ENCODE peak calls at places on chromosomes 1 and 21, in five cellular contexts. One of them, this sample, is unnamed.
A peak's percentile ranks its signal among the peaks of the same experiment; 100 is the strongest.

GRCh38 chr1:151501474-151501873 is 9.7 kb upstream of the CGN start:
- DNase-seq in choroid plexus epithelial cell: no peak
- DNase-seq in Peyer's patch: no peak
- DNase-seq in astrocyte of the spinal cord: no peak
- DNase-seq in glutamatergic neuron: no peak
- DNase-seq in this sample: no peak

GRCh38 chr1:184296466-184297243 is 90.2 kb upstream of the C1orf21 start:
- DNase-seq in astrocyte of the spinal cord: peak; percentile 86
- DNase-seq in choroid plexus epithelial cell: peak; percentile 96
- DNase-seq in glutamatergic neuron: no peak
- DNase-seq in Peyer's patch: no peak
- DNase-seq in this sample: no peak

GRCh38 chr21:42220138-42220701 is 1.3 kb downstream of the ABCG1 start:
- DNase-seq in Peyer's patch: peak; percentile 71
- DNase-seq in choroid plexus epithelial cell: peak; percentile 86
- DNase-seq in astrocyte of the spinal cord: peak; percentile 65
- DNase-seq in glutamatergic neuron: peak; percentile 70
- DNase-seq in this sample: peak; percentile 67

GRCh38 chr1:173478099-173478555 is 992 bp downstream of the PRDX6 start:
- DNase-seq in choroid plexus epithelial cell: peak; percentile 89
- DNase-seq in astrocyte of the spinal cord: peak; percentile 60
- DNase-seq in glutamatergic neuron: no peak
- DNase-seq in Peyer's patch: peak; percentile 49
- DNase-seq in this sample: no peak

GRCh38 chr1:70042090-70042716 is 163.2 kb downstream of the LRRC40 start:
- DNase-seq in astrocyte of the spinal cord: peak; percentile 8
- DNase-seq in Peyer's patch: no peak
- DNase-seq in glutamatergic neuron: no peak
- DNase-seq in choroid plexus epithelial cell: peak; percentile 58
- DNase-seq in this sample: no peak

GRCh38 chr1:71330991-71331390 is 250.2 kb upstream of the ZRANB2 start:
- DNase-seq in astrocyte of the spinal cord: no peak
- DNase-seq in glutamatergic neuron: no peak
- DNase-seq in Peyer's patch: no peak
- DNase-seq in choroid plexus epithelial cell: no peak
- DNase-seq in this sample: no peak

GRCh38 chr1:3032371-3032862 is 11.2 kb downstream of the ACTRT2 start:
- DNase-seq in glutamatergic neuron: no peak
- DNase-seq in choroid plexus epithelial cell: no peak
- DNase-seq in astrocyte of the spinal cord: no peak
- DNase-seq in Peyer's patch: peak; percentile 42
- DNase-seq in this sample: no peak

GRCh38 chr21:15826147-15826780 is 96.5 kb downstream of the USP25 start:
- DNase-seq in choroid plexus epithelial cell: peak; percentile 83
- DNase-seq in Peyer's patch: no peak
- DNase-seq in astrocyte of the spinal cord: peak; percentile 45
- DNase-seq in glutamatergic neuron: no peak
- DNase-seq in this sample: no peak

GRCh38 chr1:200890818-200891773 is 3.6 kb upstream of the INAVA start:
- DNase-seq in choroid plexus epithelial cell: peak; percentile 36
- DNase-seq in Peyer's patch: peak; percentile 83
- DNase-seq in astrocyte of the spinal cord: peak; percentile 47
- DNase-seq in glutamatergic neuron: peak; percentile 69
- DNase-seq in this sample: no peak

GRCh38 chr1:177289532-177289931 is 118.8 kb downstream of the BRINP2 start:
- DNase-seq in glutamatergic neuron: no peak
- DNase-seq in astrocyte of the spinal cord: no peak
- DNase-seq in choroid plexus epithelial cell: no peak
- DNase-seq in Peyer's patch: no peak
- DNase-seq in this sample: no peak

GRCh38 chr1:177287237-177287636 is 116.5 kb downstream of the BRINP2 start:
- DNase-seq in choroid plexus epithelial cell: no peak
- DNase-seq in Peyer's patch: no peak
- DNase-seq in astrocyte of the spinal cord: no peak
- DNase-seq in glutamatergic neuron: no peak
- DNase-seq in this sample: no peak

GRCh38 chr1:177283380-177283779 is 112.6 kb downstream of the BRINP2 start:
- DNase-seq in choroid plexus epithelial cell: no peak
- DNase-seq in Peyer's patch: no peak
- DNase-seq in glutamatergic neuron: no peak
- DNase-seq in astrocyte of the spinal cord: no peak
- DNase-seq in this sample: no peak

GRCh38 chr1:177286396-177286795 is 115.6 kb downstream of the BRINP2 start:
- DNase-seq in Peyer's patch: no peak
- DNase-seq in choroid plexus epithelial cell: peak; percentile 33
- DNase-seq in glutamatergic neuron: no peak
- DNase-seq in astrocyte of the spinal cord: peak; percentile 70
- DNase-seq in this sample: no peak

DNA sequence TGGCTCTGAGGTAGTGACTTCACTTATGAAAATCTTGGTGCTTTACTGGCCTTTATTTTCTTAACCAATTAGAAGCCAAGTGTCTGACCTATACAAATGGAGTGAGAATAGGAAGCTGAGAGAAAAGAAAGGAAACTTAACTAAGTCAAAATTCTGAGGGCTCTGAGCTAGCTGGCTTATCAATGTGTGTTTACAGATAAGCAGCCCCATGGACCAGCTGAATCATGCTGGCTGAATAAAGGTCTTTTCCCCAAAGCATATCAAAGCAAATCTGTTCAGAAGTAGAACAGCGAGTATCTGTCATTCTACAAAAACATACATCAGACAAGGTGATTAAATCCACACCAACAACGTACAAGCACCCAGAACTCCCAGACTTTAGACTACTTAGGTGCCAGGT is 117.2 kb downstream of the BRINP2 start:
- DNase-seq in glutamatergic neuron: no peak
- DNase-seq in choroid plexus epithelial cell: no peak
- DNase-seq in Peyer's patch: no peak
- DNase-seq in astrocyte of the spinal cord: no peak
- DNase-seq in this sample: no peak
- TF ChIP-seq CTCF in glutamatergic neuron: no peak
- TF ChIP-seq CTCF in choroid plexus epithelial cell: no peak
- TF ChIP-seq CTCF in Peyer's patch: no peak
- TF ChIP-seq CTCF in astrocyte of the spinal cord: no peak
- TF ChIP-seq CTCF in this sample: no peak

GRCh38 chr1:98046031-98046641 is 125.3 kb upstream of the DPYD start:
- DNase-seq in astrocyte of the spinal cord: peak; percentile 70
- DNase-seq in Peyer's patch: no peak
- DNase-seq in glutamatergic neuron: peak; percentile 59
- DNase-seq in choroid plexus epithelial cell: peak; percentile 51
- DNase-seq in this sample: no peak

GRCh38 chr1:98045211-98046030 is 124.6 kb upstream of the DPYD start:
- DNase-seq in choroid plexus epithelial cell: peak; percentile 62
- DNase-seq in astrocyte of the spinal cord: peak; percentile 66
- DNase-seq in Peyer's patch: peak; percentile 43
- DNase-seq in glutamatergic neuron: peak; percentile 25
- DNase-seq in this sample: no peak

GRCh38 chr1:98051065-98051675 is 130.3 kb upstream of the DPYD start:
- DNase-seq in Peyer's patch: peak; percentile 59
- DNase-seq in astrocyte of the spinal cord: peak; percentile 84
- DNase-seq in glutamatergic neuron: peak; percentile 85
- DNase-seq in choroid plexus epithelial cell: peak; percentile 89
- DNase-seq in this sample: peak; percentile 55

GRCh38 chr1:98049370-98050115 is 128.7 kb upstream of the DPYD start:
- DNase-seq in glutamatergic neuron: peak; percentile 84
- DNase-seq in Peyer's patch: no peak
- DNase-seq in choroid plexus epithelial cell: peak; percentile 42
- DNase-seq in astrocyte of the spinal cord: peak; percentile 42
- DNase-seq in this sample: no peak

DNA sequence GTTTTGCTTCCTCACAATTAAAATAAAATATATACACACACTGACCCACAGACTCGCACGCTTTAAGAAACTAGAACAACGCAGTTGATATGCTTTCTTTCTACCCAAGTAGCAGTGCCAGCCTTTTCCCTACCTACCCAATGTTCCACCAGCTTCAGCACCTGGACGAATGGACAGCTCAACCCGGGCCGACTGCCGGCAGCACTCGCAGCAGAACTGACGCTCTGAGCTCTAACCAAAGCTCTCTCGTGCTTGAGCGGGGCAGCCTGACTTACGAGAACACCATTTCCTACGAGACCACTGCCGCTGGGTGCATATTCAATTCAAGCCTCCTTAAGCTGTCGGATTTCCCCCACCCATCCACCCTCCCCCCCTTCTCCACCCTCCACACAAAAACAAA is 127.4 kb upstream of the DPYD start:
- DNase-seq in astrocyte of the spinal cord: peak; percentile 92
- DNase-seq in choroid plexus epithelial cell: peak; percentile 94
- DNase-seq in Peyer's patch: peak; percentile 80
- DNase-seq in glutamatergic neuron: peak; percentile 58
- DNase-seq in this sample: peak; percentile 66
- TF ChIP-seq CTCF in astrocyte of the spinal cord: no peak
- TF ChIP-seq CTCF in choroid plexus epithelial cell: peak; percentile 37
- TF ChIP-seq CTCF in Peyer's patch: peak; percentile 12
- TF ChIP-seq CTCF in glutamatergic neuron: no peak
- TF ChIP-seq CTCF in this sample: no peak

DNA sequence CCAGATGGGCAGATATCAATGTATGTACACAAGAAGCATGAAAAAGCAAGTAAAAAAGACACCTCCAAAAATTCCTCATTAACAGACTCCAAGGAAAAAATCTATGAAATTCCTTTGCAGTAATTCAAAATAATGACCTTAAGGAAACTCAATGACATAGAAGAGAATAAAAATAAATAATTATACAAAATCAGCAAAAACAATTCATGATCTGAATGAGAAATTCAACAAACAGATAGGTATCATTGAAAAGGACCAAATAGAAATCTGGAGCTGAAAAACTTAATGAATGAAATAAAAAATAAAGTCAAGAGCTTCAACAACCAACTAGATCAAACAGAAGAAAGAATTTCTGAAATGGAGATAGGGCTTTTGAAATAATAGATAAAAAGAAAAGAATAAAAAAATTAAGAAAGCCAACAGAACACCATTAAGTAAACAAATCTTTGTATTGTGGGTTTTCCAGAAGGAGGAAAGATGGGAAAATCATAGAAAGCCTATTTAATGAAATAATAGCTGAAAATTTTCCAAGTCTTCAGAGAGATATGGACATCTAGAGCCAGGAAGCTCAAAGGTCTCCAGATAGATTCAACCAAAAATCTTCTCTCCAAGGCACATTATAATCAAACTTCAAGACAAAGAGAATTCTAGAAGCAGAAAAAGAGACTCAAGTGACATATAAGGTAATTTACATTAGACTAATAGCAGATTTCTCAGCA is 52.0 kb upstream of the KCNK1 start:
- DNase-seq in choroid plexus epithelial cell: no peak
- DNase-seq in astrocyte of the spinal cord: no peak
- DNase-seq in glutamatergic neuron: no peak
- DNase-seq in Peyer's patch: no peak
- DNase-seq in this sample: no peak
- TF ChIP-seq CTCF in choroid plexus epithelial cell: no peak
- TF ChIP-seq CTCF in astrocyte of the spinal cord: no peak
- TF ChIP-seq CTCF in glutamatergic neuron: no peak
- TF ChIP-seq CTCF in Peyer's patch: no peak
- TF ChIP-seq CTCF in this sample: no peak

GRCh38 chr21:45250914-45251634 is 36.6 kb downstream of the POFUT2 start:
- DNase-seq in glutamatergic neuron: no peak
- DNase-seq in astrocyte of the spinal cord: no peak
- DNase-seq in choroid plexus epithelial cell: no peak
- DNase-seq in Peyer's patch: no peak
- DNase-seq in this sample: no peak

GRCh38 chr21:45250272-45250671 is 37.4 kb downstream of the POFUT2 start:
- DNase-seq in glutamatergic neuron: no peak
- DNase-seq in Peyer's patch: no peak
- DNase-seq in astrocyte of the spinal cord: no peak
- DNase-seq in choroid plexus epithelial cell: no peak
- DNase-seq in this sample: no peak

GRCh38 chr21:45249626-45250025 is 38.1 kb downstream of the POFUT2 start:
- DNase-seq in glutamatergic neuron: no peak
- DNase-seq in choroid plexus epithelial cell: no peak
- DNase-seq in Peyer's patch: no peak
- DNase-seq in astrocyte of the spinal cord: no peak
- DNase-seq in this sample: no peak

GRCh38 chr21:45248301-45248892 is 39.3 kb downstream of the POFUT2 start:
- DNase-seq in astrocyte of the spinal cord: no peak
- DNase-seq in Peyer's patch: no peak
- DNase-seq in glutamatergic neuron: no peak
- DNase-seq in choroid plexus epithelial cell: no peak
- DNase-seq in this sample: no peak

GRCh38 chr21:45248893-45249381 is 38.8 kb downstream of the POFUT2 start:
- DNase-seq in astrocyte of the spinal cord: peak; percentile 16
- DNase-seq in Peyer's patch: no peak
- DNase-seq in glutamatergic neuron: no peak
- DNase-seq in choroid plexus epithelial cell: peak; percentile 42
- DNase-seq in this sample: no peak
- TF ChIP-seq CTCF in astrocyte of the spinal cord: no peak
- TF ChIP-seq CTCF in Peyer's patch: no peak
- TF ChIP-seq CTCF in glutamatergic neuron: no peak
- TF ChIP-seq CTCF in choroid plexus epithelial cell: peak; percentile 42
- TF ChIP-seq CTCF in this sample: no peak

GRCh38 chr1:246258250-246258649 is 248.8 kb downstream of the SMYD3 start:
- DNase-seq in glutamatergic neuron: no peak
- DNase-seq in astrocyte of the spinal cord: no peak
- DNase-seq in Peyer's patch: no peak
- DNase-seq in choroid plexus epithelial cell: no peak
- DNase-seq in this sample: no peak

GRCh38 chr1:246267426-246267825 is 239.7 kb downstream of the SMYD3 start:
- DNase-seq in glutamatergic neuron: no peak
- DNase-seq in Peyer's patch: no peak
- DNase-seq in astrocyte of the spinal cord: no peak
- DNase-seq in choroid plexus epithelial cell: no peak
- DNase-seq in this sample: no peak

GRCh38 chr1:246265481-246265880 is 241.6 kb downstream of the SMYD3 start:
- DNase-seq in Peyer's patch: no peak
- DNase-seq in choroid plexus epithelial cell: no peak
- DNase-seq in glutamatergic neuron: no peak
- DNase-seq in astrocyte of the spinal cord: no peak
- DNase-seq in this sample: no peak

GRCh38 chr1:246262281-246262680 is 244.8 kb downstream of the SMYD3 start:
- DNase-seq in glutamatergic neuron: no peak
- DNase-seq in Peyer's patch: no peak
- DNase-seq in choroid plexus epithelial cell: no peak
- DNase-seq in astrocyte of the spinal cord: no peak
- DNase-seq in this sample: no peak

GRCh38 chr1:246261641-246262040 is 245.4 kb downstream of the SMYD3 start:
- DNase-seq in glutamatergic neuron: no peak
- DNase-seq in astrocyte of the spinal cord: no peak
- DNase-seq in choroid plexus epithelial cell: peak; percentile 36
- DNase-seq in Peyer's patch: no peak
- DNase-seq in this sample: no peak
- TF ChIP-seq CTCF in glutamatergic neuron: no peak
- TF ChIP-seq CTCF in astrocyte of the spinal cord: peak; percentile 32
- TF ChIP-seq CTCF in choroid plexus epithelial cell: peak; percentile 53
- TF ChIP-seq CTCF in Peyer's patch: no peak
- TF ChIP-seq CTCF in this sample: no peak

GRCh38 chr1:218878369-218878768 is 295.3 kb upstream of the LYPLAL1 start:
- DNase-seq in astrocyte of the spinal cord: peak; percentile 64
- DNase-seq in Peyer's patch: no peak
- DNase-seq in glutamatergic neuron: no peak
- DNase-seq in choroid plexus epithelial cell: peak; percentile 55
- DNase-seq in this sample: no peak

GRCh38 chr1:218874801-218875400 is 298.8 kb upstream of the LYPLAL1 start:
- DNase-seq in astrocyte of the spinal cord: no peak
- DNase-seq in glutamatergic neuron: no peak
- DNase-seq in Peyer's patch: no peak
- DNase-seq in choroid plexus epithelial cell: no peak
- DNase-seq in this sample: no peak

GRCh38 chr1:218886472-218886871 is 287.2 kb upstream of the LYPLAL1 start:
- DNase-seq in astrocyte of the spinal cord: peak; percentile 63
- DNase-seq in glutamatergic neuron: no peak
- DNase-seq in Peyer's patch: no peak
- DNase-seq in choroid plexus epithelial cell: peak; percentile 79
- DNase-seq in this sample: no peak

GRCh38 chr1:218882454-218882853 is 291.2 kb upstream of the LYPLAL1 start:
- DNase-seq in choroid plexus epithelial cell: no peak
- DNase-seq in Peyer's patch: no peak
- DNase-seq in astrocyte of the spinal cord: no peak
- DNase-seq in glutamatergic neuron: no peak
- DNase-seq in this sample: no peak

GRCh38 chr1:218880484-218881060 is 293.1 kb upstream of the LYPLAL1 start:
- DNase-seq in astrocyte of the spinal cord: no peak
- DNase-seq in Peyer's patch: no peak
- DNase-seq in glutamatergic neuron: no peak
- DNase-seq in choroid plexus epithelial cell: peak; percentile 60
- DNase-seq in this sample: no peak
- TF ChIP-seq CTCF in astrocyte of the spinal cord: no peak
- TF ChIP-seq CTCF in Peyer's patch: no peak
- TF ChIP-seq CTCF in glutamatergic neuron: no peak
- TF ChIP-seq CTCF in choroid plexus epithelial cell: no peak
- TF ChIP-seq CTCF in this sample: no peak